ENCODE peak calls at places on chromosome X, in nine cellular contexts. J is endothelial cell, L is Caco-2, C is Peyer's patch, A is HFFc6, S is neural crest cell, Q is fibroblast of mammary gland, B is astrocyte of the spinal cord, D is endodermal cell. Z is an unnamed sample.
A peak's percentile ranks its signal among the peaks of the same experiment; 100 is the strongest.

GRCh38 chrX:111868726-111869638 is 7.0 kb upstream of the TRPC5OS start:
- DNase-seq in B (peak; percentile 10), Q (no peak), L (no peak), C (no peak), D (peak; percentile 46), J (no peak), S (no peak), A (no peak), Z (peak; percentile 3)

GRCh38 chrX:139642241-139642927 is 65.6 kb downstream of the MCF2 start:
- DNase-seq in C (no peak), Q (peak; percentile 18), S (no peak), J (no peak), A (no peak), L (no peak), B (peak; percentile 14), D (peak; percentile 51), Z (peak; percentile 6)

GRCh38 chrX:136627381-136627780 is 20.6 kb upstream of the CD40LG start:
- DNase-seq in B (no peak), L (no peak), S (no peak), A (no peak), D (no peak), J (no peak), C (no peak), Q (no peak), Z (no peak)

GRCh38 chrX:135437867-135438733 is 16.4 kb downstream of the SMIM10L2A start:
- DNase-seq in J (peak; percentile 43), A (no peak), B (no peak), L (no peak), Q (no peak), C (no peak), S (no peak), D (peak; percentile 79), Z (no peak)

GRCh38 chrX:15686818-15687685 is 22.4 kb upstream of the CLTRN start:
- DNase-seq in Q (peak; percentile 68), B (peak; percentile 58), S (peak; percentile 55), C (no peak), A (peak; percentile 46), J (peak; percentile 41), L (peak; percentile 47), D (peak; percentile 83), Z (peak; percentile 49)

GRCh38 chrX:13607996-13608365 is 38.6 kb downstream of the EGFL6 start:
- DNase-seq in S (no peak), A (no peak), L (no peak), B (no peak), D (peak; percentile 54), C (no peak), Q (no peak), J (no peak), Z (peak; percentile 66)

GRCh38 chrX:122739770-122740169 is 444.3 kb upstream of the GRIA3 start:
- DNase-seq in J (peak; percentile 3), C (no peak), A (peak; percentile 0), Q (no peak), S (no peak), L (no peak), B (no peak), D (peak; percentile 66), Z (no peak)

GRCh38 chrX:138858946-138859345 is 147.4 kb upstream of the FGF13 start:
- DNase-seq in B (no peak), Q (no peak), D (no peak), L (no peak), J (no peak), A (no peak), S (no peak), C (no peak), Z (no peak)

GRCh38 chrX:46812445-46812844 is 24.4 kb upstream of the RP2 start:
- DNase-seq in J (no peak), D (no peak), S (no peak), L (peak; percentile 83), Q (no peak), C (no peak), A (no peak), B (no peak), Z (no peak)
- TF ChIP-seq CTCF in J (no peak), D (no peak), S (no peak), L (no peak), Q (no peak), C (no peak), A (no peak), B (no peak), Z (no peak)

GRCh38 chrX:124863303-124863702 is 456.4 kb upstream of the TEX13C start:
- DNase-seq in Q (no peak), B (no peak), C (no peak), J (peak; percentile 4), D (peak; percentile 74), A (no peak), L (no peak), S (no peak), Z (no peak)

GRCh38 chrX:124860736-124861135 is 458.9 kb upstream of the TEX13C start:
- DNase-seq in A (no peak), S (no peak), B (no peak), D (no peak), C (no peak), Q (no peak), J (no peak), L (no peak), Z (no peak)

DNA sequence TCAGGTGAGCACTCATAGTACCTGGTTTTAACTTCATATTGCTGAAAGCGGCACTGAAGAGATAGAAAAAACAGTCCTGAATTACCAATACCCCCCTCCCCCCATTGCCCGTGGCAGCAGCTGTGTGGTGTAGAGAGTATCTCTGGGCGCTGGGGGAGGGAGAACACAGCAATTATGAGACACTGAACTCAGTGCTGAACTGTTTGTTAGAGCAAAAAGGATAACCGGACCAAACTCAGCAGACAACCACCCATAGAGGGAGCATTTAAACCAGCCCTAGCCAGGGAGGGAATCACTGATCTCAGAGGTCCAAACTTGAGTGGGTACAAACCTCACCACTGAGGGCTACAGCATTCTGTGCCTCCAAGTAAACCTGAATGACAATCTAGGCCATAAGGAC is 457.4 kb upstream of the TEX13C start:
- DNase-seq in A (no peak), C (no peak), D (no peak), L (no peak), S (no peak), Q (no peak), J (no peak), B (no peak), Z (no peak)
- TF ChIP-seq CTCF in A (no peak), C (no peak), D (peak; percentile 44), L (no peak), S (no peak), Q (no peak), J (no peak), B (no peak), Z (no peak)

GRCh38 chrX:38192007-38192625 is 28.6 kb downstream of the SRPX start:
- DNase-seq in Q (peak; percentile 29), J (peak; percentile 10), L (no peak), A (peak; percentile 2), B (no peak), C (no peak), D (peak; percentile 65), S (no peak), Z (no peak)
- TF ChIP-seq CTCF in Q (peak; percentile 38), J (peak; percentile 37), L (peak; percentile 48), A (peak; percentile 76), B (peak; percentile 48), C (peak; percentile 34), D (peak; percentile 71), S (peak; percentile 57), Z (peak; percentile 57)

GRCh38 chrX:43474321-43474720 is 181.8 kb upstream of the MAOA start:
- DNase-seq in J (no peak), D (peak; percentile 71), C (no peak), L (peak; percentile 45), S (no peak), B (no peak), A (no peak), Q (no peak), Z (peak; percentile 21)
- TF ChIP-seq CTCF in J (no peak), D (peak; percentile 65), C (no peak), L (no peak), S (peak; percentile 26), B (no peak), A (no peak), Q (no peak), Z (no peak)

GRCh38 chrX:68686684-68687045 is 39.2 kb downstream of the STARD8 start:
- DNase-seq in J (no peak), L (no peak), C (no peak), A (no peak), S (no peak), Q (peak; percentile 45), D (no peak), B (peak; percentile 24), Z (no peak)
- TF ChIP-seq CTCF in J (no peak), L (no peak), C (no peak), A (no peak), S (no peak), Q (no peak), D (no peak), B (no peak), Z (no peak)

Z was measured in mammary epithelial cell.